ENCODE peak calls at places on chromosome 12, in seven cellular contexts. One of them, this sample, is unnamed.

GRCh38 chr12:133081408-133081806 is 684 bp downstream of the ZNF140 start:
- DNase-seq in breast epithelium: peak
- DNase-seq in cardiac muscle cell: no peak
- DNase-seq in GM10248: no peak
- DNase-seq in GM13977: no peak
- DNase-seq in spleen: peak
- DNase-seq in lower lobe of right lung: no peak
- DNase-seq in this sample: no peak

GRCh38 chr12:43806737-43807072 is 588 bp upstream of the TWF1 start:
- DNase-seq in spleen: no peak
- DNase-seq in lower lobe of right lung: no peak
- DNase-seq in breast epithelium: no peak
- DNase-seq in GM13977: no peak
- DNase-seq in GM10248: no peak
- DNase-seq in cardiac muscle cell: no peak
- DNase-seq in this sample: no peak

GRCh38 chr12:49698619-49699545 is 8.3 kb downstream of the FMNL3 start:
- DNase-seq in spleen: peak
- DNase-seq in GM10248: peak
- DNase-seq in lower lobe of right lung: no peak
- DNase-seq in breast epithelium: no peak
- DNase-seq in cardiac muscle cell: peak
- DNase-seq in GM13977: peak
- DNase-seq in this sample: peak

GRCh38 chr12:100955139-100955538 is 160.6 kb downstream of the ANO4 start:
- DNase-seq in GM10248: no peak
- DNase-seq in GM13977: no peak
- DNase-seq in cardiac muscle cell: peak
- DNase-seq in spleen: no peak
- DNase-seq in lower lobe of right lung: no peak
- DNase-seq in breast epithelium: no peak
- DNase-seq in this sample: no peak

GRCh38 chr12:132171968-132172521 is 27.8 kb downstream of the NOC4L start:
- DNase-seq in GM10248: no peak
- DNase-seq in GM13977: no peak
- DNase-seq in lower lobe of right lung: no peak
- DNase-seq in cardiac muscle cell: no peak
- DNase-seq in spleen: peak
- DNase-seq in breast epithelium: no peak
- DNase-seq in this sample: no peak

GRCh38 chr12:22266101-22266500 is 68.4 kb downstream of the ST8SIA1 start:
- DNase-seq in GM10248: no peak
- DNase-seq in cardiac muscle cell: no peak
- DNase-seq in lower lobe of right lung: no peak
- DNase-seq in GM13977: no peak
- DNase-seq in breast epithelium: no peak
- DNase-seq in spleen: no peak
- DNase-seq in this sample: no peak

GRCh38 chr12:67269632-67270578 is 747 bp downstream of the CAND1 start:
- DNase-seq in breast epithelium: peak
- DNase-seq in cardiac muscle cell: peak
- DNase-seq in GM10248: peak
- DNase-seq in GM13977: peak
- DNase-seq in lower lobe of right lung: peak
- DNase-seq in spleen: peak
- DNase-seq in this sample: peak

GRCh38 chr12:47391566-47391965 is 311.8 kb upstream of the AMIGO2 start:
- DNase-seq in spleen: peak
- DNase-seq in breast epithelium: no peak
- DNase-seq in cardiac muscle cell: no peak
- DNase-seq in lower lobe of right lung: no peak
- DNase-seq in GM10248: peak
- DNase-seq in GM13977: no peak
- DNase-seq in this sample: no peak

GRCh38 chr12:121990692-121991603 is 30.7 kb upstream of the BCL7A start:
- DNase-seq in cardiac muscle cell: no peak
- DNase-seq in GM13977: peak
- DNase-seq in breast epithelium: no peak
- DNase-seq in GM10248: peak
- DNase-seq in lower lobe of right lung: no peak
- DNase-seq in spleen: no peak
- DNase-seq in this sample: peak

GRCh38 chr12:79662046-79662811 is 28.5 kb downstream of the PAWR start:
- DNase-seq in lower lobe of right lung: no peak
- DNase-seq in cardiac muscle cell: no peak
- DNase-seq in breast epithelium: no peak
- DNase-seq in GM13977: no peak
- DNase-seq in spleen: no peak
- DNase-seq in GM10248: no peak
- DNase-seq in this sample: no peak

GRCh38 chr12:124347805-124348658 is 53.1 kb downstream of the RFLNA start:
- DNase-seq in cardiac muscle cell: no peak
- DNase-seq in GM10248: no peak
- DNase-seq in breast epithelium: no peak
- DNase-seq in GM13977: no peak
- DNase-seq in spleen: no peak
- DNase-seq in lower lobe of right lung: no peak
- DNase-seq in this sample: no peak
- TF ChIP-seq CTCF in cardiac muscle cell: peak
- TF ChIP-seq CTCF in GM10248: peak
- TF ChIP-seq CTCF in breast epithelium: peak
- TF ChIP-seq CTCF in GM13977: peak
- TF ChIP-seq CTCF in spleen: no peak
- TF ChIP-seq CTCF in lower lobe of right lung: peak
- TF ChIP-seq CTCF in this sample: peak

DNA sequence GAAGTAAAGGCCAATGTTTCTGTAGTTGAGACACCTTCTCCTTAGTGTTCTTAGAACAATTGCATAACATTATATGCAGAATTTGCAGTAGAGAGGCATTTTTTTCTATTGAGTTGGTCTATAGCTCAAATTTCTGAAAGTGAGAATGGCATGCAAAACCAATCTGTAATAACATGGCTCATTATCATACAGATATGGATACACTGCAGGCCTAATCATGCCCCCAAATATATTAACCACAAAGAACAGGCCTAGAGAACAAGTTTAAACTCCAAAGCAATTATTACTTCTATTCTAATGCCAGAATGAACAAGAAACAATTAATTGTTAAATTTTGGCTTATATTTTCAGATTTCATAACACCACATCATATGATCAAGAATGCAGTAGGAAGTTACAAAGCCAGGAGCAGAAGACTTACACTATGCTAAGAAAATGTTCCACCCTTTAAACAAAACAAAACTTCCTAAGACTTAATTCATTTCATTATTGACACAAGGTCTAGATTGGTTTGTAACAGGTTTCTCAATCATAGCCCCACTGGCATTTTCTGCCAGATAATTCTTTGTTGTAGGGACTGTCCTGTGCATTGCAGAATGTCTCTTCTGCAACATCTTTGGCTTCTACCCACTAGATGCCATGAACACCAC is 26.9 kb downstream of the TMTC1 start:
- DNase-seq in cardiac muscle cell: no peak
- DNase-seq in GM10248: no peak
- DNase-seq in spleen: no peak
- DNase-seq in breast epithelium: no peak
- DNase-seq in lower lobe of right lung: no peak
- DNase-seq in GM13977: no peak
- DNase-seq in this sample: no peak
- TF ChIP-seq CTCF in cardiac muscle cell: no peak
- TF ChIP-seq CTCF in GM10248: no peak
- TF ChIP-seq CTCF in spleen: no peak
- TF ChIP-seq CTCF in breast epithelium: no peak
- TF ChIP-seq CTCF in lower lobe of right lung: no peak
- TF ChIP-seq CTCF in GM13977: no peak
- TF ChIP-seq CTCF in this sample: no peak

GRCh38 chr12:57726884-57727757 is 11.4 kb downstream of the AGAP2 start:
- DNase-seq in GM13977: peak
- DNase-seq in lower lobe of right lung: peak
- DNase-seq in cardiac muscle cell: peak
- DNase-seq in breast epithelium: peak
- DNase-seq in GM10248: peak
- DNase-seq in spleen: no peak
- DNase-seq in this sample: peak
- TF ChIP-seq CTCF in GM13977: no peak
- TF ChIP-seq CTCF in lower lobe of right lung: peak
- TF ChIP-seq CTCF in cardiac muscle cell: peak
- TF ChIP-seq CTCF in breast epithelium: peak
- TF ChIP-seq CTCF in GM10248: no peak
- TF ChIP-seq CTCF in spleen: no peak
- TF ChIP-seq CTCF in this sample: no peak

GRCh38 chr12:6367065-6367968 is 8.0 kb downstream of the SCNN1A start:
- DNase-seq in cardiac muscle cell: peak
- DNase-seq in lower lobe of right lung: peak
- DNase-seq in GM13977: peak
- DNase-seq in GM10248: peak
- DNase-seq in spleen: peak
- DNase-seq in breast epithelium: no peak
- DNase-seq in this sample: peak
- TF ChIP-seq CTCF in cardiac muscle cell: peak
- TF ChIP-seq CTCF in lower lobe of right lung: peak
- TF ChIP-seq CTCF in GM13977: peak
- TF ChIP-seq CTCF in GM10248: peak
- TF ChIP-seq CTCF in spleen: no peak
- TF ChIP-seq CTCF in breast epithelium: no peak
- TF ChIP-seq CTCF in this sample: peak

GRCh38 chr12:111925171-111925570 is 83.1 kb downstream of the MAPKAPK5 start:
- DNase-seq in lower lobe of right lung: no peak
- DNase-seq in GM13977: no peak
- DNase-seq in GM10248: no peak
- DNase-seq in breast epithelium: no peak
- DNase-seq in spleen: no peak
- DNase-seq in cardiac muscle cell: no peak
- DNase-seq in this sample: no peak
- TF ChIP-seq CTCF in lower lobe of right lung: no peak
- TF ChIP-seq CTCF in GM13977: no peak
- TF ChIP-seq CTCF in GM10248: no peak
- TF ChIP-seq CTCF in breast epithelium: no peak
- TF ChIP-seq CTCF in spleen: no peak
- TF ChIP-seq CTCF in cardiac muscle cell: no peak
- TF ChIP-seq CTCF in this sample: no peak

GRCh38 chr12:76085159-76085868 is 829 bp upstream of the NAP1L1 start:
- DNase-seq in cardiac muscle cell: peak
- DNase-seq in breast epithelium: no peak
- DNase-seq in GM10248: peak
- DNase-seq in GM13977: peak
- DNase-seq in lower lobe of right lung: no peak
- DNase-seq in spleen: no peak
- DNase-seq in this sample: peak
- TF ChIP-seq CTCF in cardiac muscle cell: peak
- TF ChIP-seq CTCF in breast epithelium: no peak
- TF ChIP-seq CTCF in GM10248: peak
- TF ChIP-seq CTCF in GM13977: peak
- TF ChIP-seq CTCF in lower lobe of right lung: peak
- TF ChIP-seq CTCF in spleen: no peak
- TF ChIP-seq CTCF in this sample: peak

DNA sequence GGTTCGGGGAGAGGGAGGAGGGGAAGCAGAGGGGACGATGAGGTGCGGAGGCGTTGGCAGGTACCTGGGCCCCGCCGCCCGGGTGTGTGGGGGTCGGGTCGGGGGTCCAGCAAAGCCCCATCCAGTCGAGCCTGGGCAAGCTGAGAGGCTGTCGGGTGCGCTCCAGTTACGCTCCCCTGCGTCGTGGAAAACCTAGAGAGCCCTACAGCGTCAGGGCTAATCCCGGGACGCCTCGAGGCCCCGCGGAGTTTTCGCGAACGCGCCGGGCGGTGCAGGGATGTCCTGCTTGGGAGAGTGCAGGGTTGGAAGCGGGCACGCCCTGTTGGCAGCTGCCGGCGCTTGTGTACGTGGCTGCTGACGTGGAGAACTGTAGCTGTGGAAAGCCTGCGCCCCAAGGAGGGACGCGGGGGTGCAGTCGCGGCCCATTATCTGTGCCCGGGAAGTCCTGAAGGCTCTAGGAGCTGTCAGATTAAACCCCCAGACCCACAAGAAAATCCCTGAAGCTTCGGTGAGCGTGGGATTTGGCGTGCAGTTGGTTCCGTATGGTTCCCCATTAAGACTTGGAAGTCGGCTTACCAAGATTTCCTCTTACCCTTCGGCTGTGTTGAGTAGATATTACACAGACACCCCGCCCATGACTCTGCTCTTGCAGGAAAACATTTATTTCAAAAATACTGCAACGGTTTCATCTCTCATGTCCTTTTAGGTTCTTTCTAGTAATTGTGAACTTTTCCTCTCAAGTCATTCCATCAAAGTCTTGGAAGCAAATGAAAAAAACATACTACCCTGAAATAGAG is 11.3 kb upstream of the SLC38A2 start:
- DNase-seq in lower lobe of right lung: peak
- DNase-seq in GM10248: peak
- DNase-seq in spleen: peak
- DNase-seq in cardiac muscle cell: peak
- DNase-seq in GM13977: no peak
- DNase-seq in breast epithelium: peak
- DNase-seq in this sample: peak
- TF ChIP-seq CTCF in lower lobe of right lung: peak
- TF ChIP-seq CTCF in GM10248: peak
- TF ChIP-seq CTCF in spleen: no peak
- TF ChIP-seq CTCF in cardiac muscle cell: no peak
- TF ChIP-seq CTCF in GM13977: no peak
- TF ChIP-seq CTCF in breast epithelium: peak
- TF ChIP-seq CTCF in this sample: no peak

DNA sequence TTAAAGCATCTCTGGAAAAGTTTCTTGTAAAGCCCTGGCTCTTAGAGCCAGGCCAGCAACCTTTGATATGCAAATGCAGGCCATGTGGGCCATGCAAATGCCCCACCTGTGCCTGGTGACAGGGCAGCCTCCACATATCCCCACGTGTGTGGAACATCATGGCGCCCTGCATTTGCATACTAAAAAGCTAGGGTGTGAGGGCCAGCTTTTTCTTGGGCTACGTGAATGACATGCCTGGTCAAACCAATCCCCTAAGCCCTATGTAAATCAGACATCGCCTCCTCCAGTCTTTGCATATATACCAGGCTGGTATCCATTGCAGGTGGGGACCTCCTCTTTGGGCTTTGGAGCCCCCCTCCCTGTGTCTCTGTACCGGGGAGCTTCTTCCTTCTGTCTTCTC is 6.4 kb downstream of the CSRP2 start:
- DNase-seq in breast epithelium: no peak
- DNase-seq in cardiac muscle cell: no peak
- DNase-seq in lower lobe of right lung: no peak
- DNase-seq in GM10248: no peak
- DNase-seq in GM13977: no peak
- DNase-seq in spleen: no peak
- DNase-seq in this sample: no peak
- TF ChIP-seq CTCF in breast epithelium: no peak
- TF ChIP-seq CTCF in cardiac muscle cell: no peak
- TF ChIP-seq CTCF in lower lobe of right lung: no peak
- TF ChIP-seq CTCF in GM10248: no peak
- TF ChIP-seq CTCF in GM13977: no peak
- TF ChIP-seq CTCF in spleen: no peak
- TF ChIP-seq CTCF in this sample: no peak

This sample was measured in GM20000.